ENCODE peak calls at places on chromosomes 3 and 15, in six cellular contexts. U is NCI-H2081; L is effector CD4-positive, alpha-beta T cell; C is HuH-7.5; S is anterior cingulate cortex; G is psoas muscle. M is an unnamed sample.

GRCh38 chr3:103127737-103128136 is 692.9 kb downstream of the ZPLD1 start:
- DNase-seq in S (no peak), L (no peak), C (no peak), U (no peak), G (no peak), M (no peak)

GRCh38 chr3:159787794-159788205 is 200.8 kb upstream of the IL12A start:
- DNase-seq in L (no peak), S (no peak), U (no peak), C (no peak), G (no peak), M (no peak)

GRCh38 chr3:58065700-58066167 is 57.5 kb downstream of the FLNB start:
- DNase-seq in S (no peak), C (no peak), L (no peak), U (peak; percentile 76), G (no peak), M (no peak)

GRCh38 chr3:73664389-73664788 is 39.6 kb upstream of the PDZRN3 start:
- DNase-seq in L (no peak), U (no peak), S (no peak), C (no peak), G (no peak), M (no peak)

GRCh38 chr15:48244923-48245322 is 38.8 kb downstream of the SLC12A1 start:
- DNase-seq in S (no peak), L (no peak), U (no peak), G (no peak), C (no peak), M (peak; percentile 84)

GRCh38 chr3:50003216-50003615 is 63.3 kb downstream of the RBM6 start:
- DNase-seq in G (no peak), S (no peak), L (no peak), C (no peak), U (no peak), M (no peak)

GRCh38 chr3:148309390-148310035 is 388.2 kb upstream of the AGTR1 start:
- DNase-seq in C (peak; percentile 10), U (peak; percentile 76), G (no peak), S (no peak), L (no peak), M (peak; percentile 9)

GRCh38 chr15:40867200-40867599 is 6.8 kb downstream of the RHOV start:
- DNase-seq in U (no peak), L (no peak), C (no peak), G (no peak), S (no peak), M (no peak)

GRCh38 chr3:37171144-37171543 is 3.2 kb downstream of the LRRFIP2 start:
- DNase-seq in C (no peak), G (peak; percentile 59), L (no peak), U (no peak), S (no peak), M (peak; percentile 81)